ENCODE peak calls at places on chromosomes 2 and 18, in five cellular contexts. M is IMR-90, I is transverse colon, L is astrocyte of the cerebellum, D is prostate gland. B is an unnamed sample.

GRCh38 chr2:45935791-45936622 is 284.5 kb downstream of the PRKCE start:
- DNase-seq in L (peak; percentile 89), I (peak; percentile 88), M (peak; percentile 99), D (peak; percentile 91), B (peak; percentile 89)

GRCh38 chr2:30405266-30405592 is 41.8 kb upstream of the LCLAT1 start:
- DNase-seq in I (no peak), D (no peak), L (no peak), M (no peak), B (no peak)

GRCh38 chr2:86487062-86487461 is 45.9 kb downstream of the KDM3A start:
- DNase-seq in I (no peak), M (no peak), D (no peak), L (no peak), B (no peak)

GRCh38 chr2:151619337-151619989 is 114.8 kb downstream of the NEB start:
- DNase-seq in I (no peak), D (no peak), M (peak; percentile 70), L (no peak), B (no peak)

GRCh38 chr2:98883780-98884211 is 52.2 kb downstream of the CRACDL start:
- DNase-seq in M (no peak), D (no peak), L (no peak), I (no peak), B (no peak)

GRCh38 chr2:4553219-4553618 is 849.8 kb downstream of the DCDC2C start:
- DNase-seq in D (no peak), L (no peak), I (no peak), M (no peak), B (no peak)

GRCh38 chr2:71005271-71006202 is 10.9 kb upstream of the TEX261 start:
- DNase-seq in D (no peak), I (no peak), M (no peak), L (no peak), B (no peak)

GRCh38 chr2:129554373-129554772 is 425.1 kb upstream of the RAB6C start:
- DNase-seq in M (no peak), L (no peak), I (no peak), D (no peak), B (no peak)

GRCh38 chr2:59919579-59919978 is 633.9 kb downstream of the BCL11A start:
- DNase-seq in M (no peak), D (no peak), L (no peak), I (no peak), B (no peak)

GRCh38 chr2:4903676-4904348 is 788.4 kb upstream of the SOX11 start:
- DNase-seq in I (no peak), L (no peak), D (no peak), M (no peak), B (no peak)

GRCh38 chr2:156625360-156625995 is 189.3 kb downstream of the GPD2 start:
- DNase-seq in L (no peak), D (no peak), I (no peak), M (no peak), B (no peak)

GRCh38 chr18:46250084-46250811 is 146.1 kb downstream of the HAUS1 start:
- DNase-seq in D (peak; percentile 62), L (peak; percentile 82), I (peak; percentile 61), M (peak; percentile 92), B (peak; percentile 69)

GRCh38 chr2:103959174-103960125 is 894.5 kb upstream of the POU3F3 start:
- DNase-seq in L (peak; percentile 41), D (no peak), M (no peak), I (peak; percentile 10), B (no peak)

GRCh38 chr18:304887-305529 is 37.2 kb upstream of the THOC1 start:
- DNase-seq in M (no peak), I (no peak), L (no peak), D (no peak), B (no peak)

GRCh38 chr2:172929644-172930043 is 146.0 kb upstream of the MAP3K20 start:
- DNase-seq in I (no peak), D (no peak), M (no peak), L (no peak), B (no peak)

GRCh38 chr2:150778828-150779227 is 291.4 kb upstream of the RND3 start:
- DNase-seq in I (no peak), D (no peak), L (no peak), M (no peak), B (no peak)

GRCh38 chr2:102704531-102704930 is 57.3 kb upstream of the TMEM182 start:
- DNase-seq in D (no peak), M (no peak), L (no peak), I (no peak), B (no peak)

GRCh38 chr2:24821433-24821891 is 28.2 kb downstream of the CENPO start:
- DNase-seq in I (no peak), L (no peak), D (no peak), M (no peak), B (no peak)

GRCh38 chr2:136067897-136068540 is 49.9 kb downstream of the CXCR4 start:
- DNase-seq in I (no peak), L (no peak), D (no peak), M (no peak), B (no peak)

GRCh38 chr2:113248997-113249770 is 29.5 kb downstream of the PAX8 start:
- DNase-seq in I (peak; percentile 83), L (peak; percentile 67), M (peak; percentile 75), D (peak; percentile 75), B (peak; percentile 86)

GRCh38 chr2:195029804-195030654 is 627.0 kb upstream of the SLC39A10 start:
- DNase-seq in M (no peak), L (no peak), I (no peak), D (no peak), B (no peak)

GRCh38 chr2:178819992-178820391 is 12.8 kb upstream of the TTN start:
- DNase-seq in L (no peak), M (no peak), D (no peak), I (no peak), B (no peak)

GRCh38 chr2:173815778-173816177 is 149.4 kb downstream of the SP3 start:
- DNase-seq in M (no peak), D (no peak), I (no peak), L (no peak), B (no peak)

GRCh38 chr2:233410191-233410760 is 56.0 kb downstream of the DGKD start:
- DNase-seq in I (no peak), D (no peak), L (no peak), M (no peak), B (peak; percentile 61)

GRCh38 chr2:37366773-37367172 is 22.3 kb downstream of the QPCT start:
- DNase-seq in L (no peak), I (no peak), M (no peak), D (no peak), B (no peak)

GRCh38 chr18:61774846-61775245 is 118.0 kb downstream of the RNF152 start:
- DNase-seq in M (no peak), L (no peak), D (no peak), I (no peak), B (no peak)

GRCh38 chr18:62586781-62587487 is 64.1 kb downstream of the ZCCHC2 start:
- DNase-seq in L (no peak), I (no peak), D (no peak), M (no peak), B (no peak)

GRCh38 chr2:236568922-236569592 is 568 bp upstream of the ACKR3 start:
- DNase-seq in M (no peak), L (no peak), D (no peak), I (no peak), B (no peak)
- H3K4me3 ChIP-seq in M (no peak overlapping the region), L (no peak overlapping the region), D (no peak overlapping the region), I (no peak overlapping the region), B (no peak overlapping the region)

GRCh38 chr2:119680457-119681195 is 1.6 kb downstream of the TMEM177 start:
- DNase-seq in L (no peak), M (no peak), I (no peak), D (no peak), B (no peak)
- H3K4me3 ChIP-seq in L (no peak overlapping the region), M (no peak overlapping the region), I (no peak overlapping the region), D (no peak overlapping the region), B (no peak overlapping the region)

GRCh38 chr2:43841949-43842865 is 3.4 kb downstream of the ABCG8 start:
- DNase-seq in I (no peak), M (no peak), D (no peak), L (no peak), B (no peak)
- H3K4me3 ChIP-seq in I (no peak overlapping the region), M (no peak overlapping the region), D (no peak overlapping the region), L (no peak overlapping the region), B (no peak overlapping the region)

GRCh38 chr2:210112871-210113270 is 58.3 kb downstream of the KANSL1L start:
- DNase-seq in D (no peak), I (no peak), M (no peak), L (no peak), B (no peak)

GRCh38 chr2:210113636-210114235 is 57.5 kb downstream of the KANSL1L start:
- DNase-seq in D (no peak), I (no peak), L (no peak), M (no peak), B (no peak)
- H3K4me3 ChIP-seq in D (no peak overlapping the region), I (no peak overlapping the region), L (no peak overlapping the region), M (no peak overlapping the region), B (no peak overlapping the region)

B was measured in colonic mucosa.